ENCODE peak calls at places on chromosomes 13 and 19, in four cellular contexts. B is stimulated activated CD4-positive, alpha-beta T cell treated with anti-CD3 and anti-CD28 coated beads, Interleukin-1b, Interleukin-23, amount 100 ng/mL, for 4 hours; Q is astrocyte; P is naive thymus-derived CD4-positive, alpha-beta T cell. S is an unnamed sample.

GRCh38 chr19:18386543-18387251 is 739 bp downstream of the GDF15 start:
- DNase-seq in B (no peak), Q (no peak), P (no peak), S (no peak)

GRCh38 chr13:100535401-100536135 is 53.0 kb downstream of the GGACT start:
- DNase-seq in P (no peak), Q (no peak), B (no peak), S (no peak)

GRCh38 chr13:22041741-22042140 is 370.9 kb downstream of the FGF9 start:
- DNase-seq in B (no peak), P (no peak), Q (no peak), S (no peak)

GRCh38 chr13:47611664-47612288 is 389.3 kb downstream of the SUCLA2 start:
- DNase-seq in Q (peak), P (no peak), B (no peak), S (no peak)

GRCh38 chr19:45395524-45396388 is 9.1 kb downstream of the PPP1R13L start:
- DNase-seq in Q (no peak), B (no peak), P (no peak), S (no peak)

GRCh38 chr13:45310341-45311138 is 30.4 kb downstream of the TPT1 start:
- DNase-seq in B (no peak), P (no peak), Q (no peak), S (no peak)

GRCh38 chr13:113209880-113210421 is 538 bp downstream of the CUL4A start:
- DNase-seq in P (peak), B (peak), Q (peak), S (peak)

GRCh38 chr13:100825551-100825950 is 151.0 kb upstream of the TMTC4 start:
- DNase-seq in P (no peak), B (no peak), Q (peak), S (no peak)

GRCh38 chr13:112723771-112724170 is 33.9 kb downstream of the ATP11A start:
- DNase-seq in B (no peak), P (no peak), Q (no peak), S (no peak)

GRCh38 chr13:46051958-46052313 is 610 bp downstream of the ZC3H13 start:
- DNase-seq in Q (no peak), B (no peak), P (no peak), S (no peak)

GRCh38 chr13:21016487-21016886 is 44.9 kb downstream of the LATS2 start:
- DNase-seq in Q (no peak), P (no peak), B (no peak), S (no peak)

GRCh38 chr13:105990256-105990958 is 545.1 kb downstream of the EFNB2 start:
- DNase-seq in Q (peak), B (no peak), P (no peak), S (no peak)

GRCh38 chr19:16589917-16590316 is 17.7 kb upstream of the SLC35E1 start:
- DNase-seq in B (no peak), P (no peak), Q (no peak), S (no peak)

GRCh38 chr19:50314724-50315700 is 14.2 kb downstream of the KCNC3 start:
- DNase-seq in B (no peak), Q (no peak), P (no peak), S (no peak)

GRCh38 chr13:29594710-29595379 is 643 bp downstream of the SLC7A1 start:
- DNase-seq in P (peak), B (peak), Q (peak), S (peak)

GRCh38 chr19:16330368-16330801 is 5.8 kb downstream of the KLF2 start:
- DNase-seq in B (peak), Q (peak), P (peak), S (peak)